ENCODE peak calls at places on chromosome 21, in ten cellular contexts. W is breast epithelium; S is cardiac muscle cell; Y is RWPE2; B is CD8-positive, alpha-beta memory T cell; M is adrenal gland; X is sigmoid colon; O is HCT116; J is A549; I is IMR-90. V is an unnamed sample.
A peak's percentile ranks its signal among the peaks of the same experiment; 100 is the strongest.

GRCh38 chr21:26405735-26406361 is 167.2 kb downstream of the CYYR1 start:
- DNase-seq in Y (no peak), W (no peak), M (peak; percentile 15), O (no peak), I (peak; percentile 72), S (peak; percentile 83), J (peak; percentile 4), B (no peak), X (no peak), V (no peak)

GRCh38 chr21:25764065-25764464 is 29.3 kb downstream of the GABPA start:
- DNase-seq in J (no peak), W (no peak), Y (no peak), S (no peak), X (no peak), O (no peak), B (no peak), M (no peak), I (no peak), V (peak; percentile 19)

GRCh38 chr21:43361493-43362296 is 65.2 kb downstream of the SIK1 start:
- DNase-seq in W (no peak), J (no peak), I (peak; percentile 79), X (peak; percentile 83), O (no peak), Y (peak; percentile 89), S (peak; percentile 62), B (peak; percentile 73), M (no peak), V (no peak)

GRCh38 chr21:29581393-29581792 is 282.7 kb downstream of the BACH1 start:
- DNase-seq in Y (no peak), W (no peak), I (no peak), J (no peak), M (no peak), S (no peak), X (no peak), O (no peak), B (no peak), V (no peak)

GRCh38 chr21:19353271-19353670 is 949.7 kb upstream of the TMPRSS15 start:
- DNase-seq in I (no peak), X (no peak), O (no peak), Y (no peak), M (no peak), J (no peak), S (no peak), W (no peak), B (no peak), V (no peak)

GRCh38 chr21:34878501-34878900 is 170.6 kb downstream of the RUNX1 start:
- DNase-seq in J (no peak), I (no peak), B (no peak), S (no peak), O (no peak), Y (no peak), X (no peak), W (no peak), M (no peak), V (no peak)

GRCh38 chr21:14114251-14114650 is 96.5 kb downstream of the LIPI start:
- DNase-seq in I (no peak), W (no peak), B (no peak), J (no peak), Y (no peak), M (no peak), X (no peak), O (no peak), S (no peak), V (no peak)

GRCh38 chr21:29351691-29352090 is 53.0 kb downstream of the BACH1 start:
- DNase-seq in I (peak; percentile 91), J (no peak), X (no peak), W (no peak), Y (no peak), B (no peak), M (no peak), O (no peak), S (peak; percentile 81), V (no peak)

GRCh38 chr21:31220567-31220966 is 123.5 kb downstream of the TIAM1 start:
- DNase-seq in S (peak; percentile 52), B (no peak), O (no peak), Y (no peak), I (peak; percentile 24), M (no peak), W (no peak), J (no peak), X (no peak), V (peak; percentile 16)

GRCh38 chr21:35254006-35254751 is 205.1 kb upstream of the RUNX1 start:
- DNase-seq in X (no peak), Y (no peak), J (no peak), M (no peak), S (peak; percentile 88), I (peak; percentile 87), B (no peak), O (no peak), W (no peak), V (no peak)

GRCh38 chr21:21101911-21102310 is 103.7 kb downstream of the NCAM2 start:
- DNase-seq in S (peak; percentile 73), Y (no peak), J (no peak), O (no peak), B (no peak), X (no peak), I (peak; percentile 85), M (peak; percentile 49), W (no peak), V (no peak)

GRCh38 chr21:29145354-29145782 is 14.9 kb downstream of the MAP3K7CL start:
- DNase-seq in Y (no peak), I (peak; percentile 95), W (no peak), J (peak; percentile 3), S (peak; percentile 89), B (peak; percentile 1), M (peak; percentile 51), X (peak; percentile 69), O (no peak), V (no peak)

GRCh38 chr21:35395728-35396127 is 346.6 kb upstream of the RUNX1 start:
- DNase-seq in B (no peak), O (no peak), X (no peak), Y (no peak), S (peak; percentile 47), J (no peak), W (no peak), I (peak; percentile 29), M (no peak), V (no peak)

GRCh38 chr21:25457411-25457810 is 149.9 kb downstream of the MRPL39 start:
- DNase-seq in O (no peak), X (no peak), S (peak; percentile 52), J (no peak), I (peak; percentile 85), M (no peak), W (no peak), Y (no peak), B (peak; percentile 18), V (no peak)

GRCh38 chr21:28220670-28221069 is 772.0 kb downstream of the LTN1 start:
- DNase-seq in S (peak; percentile 89), W (no peak), X (no peak), I (peak; percentile 39), J (no peak), M (no peak), B (no peak), O (no peak), Y (no peak), V (no peak)

GRCh38 chr21:34498623-34499022 is 13.4 kb downstream of the KCNE1 start:
- DNase-seq in X (no peak), W (no peak), S (peak; percentile 73), M (no peak), I (peak; percentile 38), Y (no peak), J (no peak), O (no peak), B (no peak), V (no peak)

GRCh38 chr21:17466166-17466565 is 46.7 kb upstream of the CXADR start:
- DNase-seq in X (no peak), B (no peak), W (no peak), S (peak; percentile 67), J (no peak), M (no peak), Y (no peak), O (no peak), I (peak; percentile 83), V (no peak)

GRCh38 chr21:36678538-36678937 is 20.4 kb upstream of the SIM2 start:
- DNase-seq in X (no peak), B (no peak), J (no peak), I (no peak), W (no peak), M (no peak), Y (no peak), O (no peak), S (no peak), V (no peak)
- H3K27ac ChIP-seq in X (no peak overlapping the region), B (no peak overlapping the region), J (no peak overlapping the region), I (no peak overlapping the region), W (no peak overlapping the region), M (no peak overlapping the region), Y (no peak overlapping the region), O (no peak overlapping the region), S (no peak overlapping the region), V (no peak overlapping the region)

GRCh38 chr21:45228656-45229240 is 58.9 kb downstream of the POFUT2 start:
- DNase-seq in S (no peak), X (no peak), O (no peak), M (no peak), Y (no peak), W (no peak), J (no peak), I (peak; percentile 6), B (no peak), V (no peak)
- H3K27ac ChIP-seq in S (no peak overlapping the region), X (no peak overlapping the region), O (no peak overlapping the region), M (no peak overlapping the region), Y (no peak overlapping the region), W (no peak overlapping the region), J (peak overlapping the region; percentile 20), I (peak overlapping the region; percentile 1), B (no peak overlapping the region), V (no peak overlapping the region)

DNA sequence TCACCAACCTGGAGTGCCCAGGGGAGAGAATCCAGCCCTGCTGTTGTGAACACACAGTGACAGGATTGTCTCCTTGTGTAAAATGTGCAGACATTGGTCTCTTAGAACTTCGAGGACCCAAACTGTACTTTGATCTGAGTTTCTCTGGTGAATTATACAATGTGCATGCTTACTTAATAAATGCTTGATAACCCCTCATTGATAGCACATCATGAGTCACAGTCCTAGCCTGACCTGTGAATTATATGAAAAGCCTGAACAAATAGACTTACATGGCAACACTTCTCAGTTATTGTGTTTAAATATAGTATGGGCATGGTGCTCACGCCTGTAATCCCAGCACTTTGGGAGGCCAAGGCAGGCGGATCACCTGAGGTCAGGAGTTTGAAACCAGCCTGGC is 22.6 kb downstream of the IFNGR2 start:
- DNase-seq in S (no peak), M (no peak), B (no peak), W (peak; percentile 14), Y (no peak), I (peak; percentile 24), O (no peak), X (no peak), J (no peak), V (no peak)
- H3K27ac ChIP-seq in S (no peak overlapping the region), M (no peak overlapping the region), B (no peak overlapping the region), W (no peak overlapping the region), Y (no peak overlapping the region), I (no peak overlapping the region), O (no peak overlapping the region), X (no peak overlapping the region), J (no peak overlapping the region), V (no peak overlapping the region)

DNA sequence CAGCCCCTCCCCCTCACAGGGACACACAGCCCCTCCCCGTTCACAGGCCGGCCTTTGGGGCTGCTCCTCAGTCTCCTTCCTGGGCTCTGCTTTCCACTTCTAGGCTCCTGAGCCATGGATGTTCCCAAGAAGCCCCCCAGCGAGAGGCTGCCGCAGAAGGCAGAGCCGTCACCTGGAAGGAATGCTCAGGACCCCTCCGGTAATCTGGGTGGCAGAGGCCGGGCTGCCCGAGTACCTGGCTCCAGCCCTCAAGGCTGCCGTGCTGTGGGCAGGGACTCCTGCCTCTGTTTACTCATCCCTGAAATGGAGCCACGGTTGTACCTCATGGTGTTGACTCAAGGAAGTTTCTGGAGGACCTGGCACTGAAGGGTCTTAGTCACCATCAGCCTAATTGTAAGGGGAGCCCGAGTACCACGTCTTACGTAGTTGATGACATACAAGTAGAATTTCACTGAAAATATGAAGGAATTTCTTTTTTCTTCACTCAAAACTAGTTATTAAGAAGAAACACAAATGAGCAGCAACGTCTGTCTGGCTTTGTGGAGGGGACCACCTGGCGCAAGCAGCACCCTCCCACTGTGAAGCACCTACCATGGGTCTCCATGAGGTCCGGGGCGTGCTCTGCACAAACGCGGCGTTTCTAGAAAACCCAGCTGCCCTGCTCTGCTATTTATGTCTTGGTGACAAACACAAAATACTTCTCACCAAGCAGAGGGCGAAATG is 33.7 kb downstream of the PRDM15 start:
- DNase-seq in S (no peak), I (peak; percentile 16), W (no peak), O (no peak), B (no peak), M (no peak), J (no peak), X (peak; percentile 49), Y (no peak), V (no peak)
- H3K27ac ChIP-seq in S (peak overlapping the region; percentile 55), I (no peak overlapping the region), W (no peak overlapping the region), O (no peak overlapping the region), B (no peak overlapping the region), M (no peak overlapping the region), J (no peak overlapping the region), X (no peak overlapping the region), Y (no peak overlapping the region), V (no peak overlapping the region)

V was measured in caudate nucleus.